ENCODE peak calls at places on chromosomes 5 and 9, in eight cellular contexts. P is lower lobe of right lung, S is right lobe of liver, Y is nephron progenitor cell, Q is type B pancreatic cell, M is psoas muscle, E is astrocyte of the cerebellum, I is IMR-90. T is an unnamed sample.

GRCh38 chr5:150658699-150659265 is 2.3 kb upstream of the MYOZ3 start:
- DNase-seq in P (no peak), S (no peak), Y (no peak), Q (no peak), M (no peak), E (no peak), I (no peak), T (no peak)

GRCh38 chr5:33588654-33589372 is 148.0 kb downstream of the TARS1 start:
- DNase-seq in P (no peak), S (peak), Y (peak), Q (no peak), M (no peak), E (no peak), I (no peak), T (no peak)

GRCh38 chr5:149826574-149826973 is 96.5 kb downstream of the PPARGC1B start:
- DNase-seq in P (peak), S (no peak), Y (no peak), Q (no peak), M (no peak), E (no peak), I (peak), T (no peak)

GRCh38 chr9:91386765-91387164 is 25.0 kb upstream of the AUH start:
- DNase-seq in P (no peak), S (no peak), Y (no peak), Q (no peak), M (no peak), E (no peak), I (no peak), T (no peak)

GRCh38 chr5:125109293-125109692 is 362.9 kb upstream of the ZNF608 start:
- DNase-seq in P (no peak), S (no peak), Y (no peak), Q (no peak), M (no peak), E (no peak), I (no peak), T (no peak)

GRCh38 chr9:92718086-92719001 is 46.3 kb downstream of the BICD2 start:
- DNase-seq in P (peak), S (no peak), Y (no peak), Q (peak), M (no peak), E (no peak), I (no peak), T (no peak)

GRCh38 chr9:121122450-121123032 is 47.8 kb downstream of the CNTRL start:
- DNase-seq in P (no peak), S (no peak), Y (no peak), Q (no peak), M (no peak), E (no peak), I (no peak), T (no peak)

GRCh38 chr9:89659473-89660256 is 54.9 kb downstream of the GADD45G start:
- DNase-seq in P (no peak), S (no peak), Y (no peak), Q (no peak), M (no peak), E (no peak), I (no peak), T (no peak)

GRCh38 chr5:43161244-43161643 is 30.8 kb upstream of the NIM1K start:
- DNase-seq in P (no peak), S (no peak), Y (no peak), Q (no peak), M (no peak), E (no peak), I (no peak), T (no peak)

GRCh38 chr9:92739346-92740014 is 25.2 kb downstream of the BICD2 start:
- DNase-seq in P (no peak), S (no peak), Y (no peak), Q (no peak), M (no peak), E (no peak), I (no peak), T (no peak)

GRCh38 chr9:34664281-34665108 is 2.0 kb upstream of the CCL27 start:
- DNase-seq in P (peak), S (peak), Y (peak), Q (no peak), M (peak), E (peak), I (peak), T (peak)

GRCh38 chr9:137306546-137307254 is 4.6 kb upstream of the NRARP start:
- DNase-seq in P (peak), S (peak), Y (no peak), Q (peak), M (no peak), E (no peak), I (no peak), T (no peak)

GRCh38 chr5:172909931-172910502 is 49.2 kb upstream of the RPL26L1 start:
- DNase-seq in P (no peak), S (no peak), Y (no peak), Q (no peak), M (no peak), E (no peak), I (peak), T (no peak)

GRCh38 chr5:173053041-173053440 is 3.1 kb upstream of the CREBRF start:
- DNase-seq in P (no peak), S (no peak), Y (no peak), Q (no peak), M (no peak), E (no peak), I (no peak), T (no peak)

GRCh38 chr9:36911601-36912412 is 122.3 kb downstream of the PAX5 start:
- DNase-seq in P (no peak), S (no peak), Y (no peak), Q (no peak), M (no peak), E (no peak), I (no peak), T (no peak)

GRCh38 chr5:154276932-154277331 is 86.4 kb downstream of the GALNT10 start:
- DNase-seq in P (no peak), S (no peak), Y (no peak), Q (no peak), M (peak), E (peak), I (peak), T (no peak)

GRCh38 chr9:125436613-125437443 is 175.2 kb downstream of the GAPVD1 start:
- DNase-seq in P (no peak), S (no peak), Y (no peak), Q (no peak), M (no peak), E (no peak), I (no peak), T (no peak)

GRCh38 chr9:5186416-5187169 is 1.2 kb upstream of the INSL6 start:
- DNase-seq in P (no peak), S (no peak), Y (peak), Q (no peak), M (no peak), E (peak), I (peak), T (no peak)

GRCh38 chr5:2125901-2126265 is 243.2 kb upstream of the IRX4 start:
- DNase-seq in P (no peak), S (no peak), Y (no peak), Q (peak), M (no peak), E (no peak), I (no peak), T (no peak)

GRCh38 chr5:69046375-69046957 is 47.3 kb upstream of the SLC30A5 start:
- DNase-seq in P (no peak), S (no peak), Y (no peak), Q (no peak), M (no peak), E (no peak), I (peak), T (no peak)

GRCh38 chr9:101366038-101366756 is 18.6 kb downstream of the BAAT start:
- DNase-seq in P (no peak), S (no peak), Y (no peak), Q (no peak), M (no peak), E (no peak), I (no peak), T (no peak)

GRCh38 chr5:95081500-95082355 is 203.2 kb downstream of the MCTP1 start:
- DNase-seq in P (peak), S (peak), Y (no peak), Q (no peak), M (no peak), E (peak), I (peak), T (no peak)

GRCh38 chr5:176533894-176534611 is 3.1 kb downstream of the RNF44 start:
- DNase-seq in P (peak), S (peak), Y (no peak), Q (no peak), M (no peak), E (no peak), I (peak), T (no peak)
- TF ChIP-seq CTCF in P (no peak), S (no peak), Y (no peak), Q (no peak), M (no peak), E (peak), I (peak), T (no peak)

GRCh38 chr9:128150594-128151342 is 1.5 kb downstream of the LCN2 start:
- DNase-seq in P (peak), S (no peak), Y (peak), Q (no peak), M (no peak), E (no peak), I (no peak), T (no peak)
- TF ChIP-seq CTCF in P (no peak), S (no peak), Y (peak), Q (peak), M (no peak), E (peak), I (peak), T (no peak)

GRCh38 chr9:110427497-110428104 is 89.9 kb upstream of the TXNDC8 start:
- DNase-seq in P (peak), S (peak), Y (peak), Q (no peak), M (peak), E (no peak), I (peak), T (no peak)
- TF ChIP-seq CTCF in P (peak), S (peak), Y (peak), Q (peak), M (no peak), E (peak), I (peak), T (no peak)

DNA sequence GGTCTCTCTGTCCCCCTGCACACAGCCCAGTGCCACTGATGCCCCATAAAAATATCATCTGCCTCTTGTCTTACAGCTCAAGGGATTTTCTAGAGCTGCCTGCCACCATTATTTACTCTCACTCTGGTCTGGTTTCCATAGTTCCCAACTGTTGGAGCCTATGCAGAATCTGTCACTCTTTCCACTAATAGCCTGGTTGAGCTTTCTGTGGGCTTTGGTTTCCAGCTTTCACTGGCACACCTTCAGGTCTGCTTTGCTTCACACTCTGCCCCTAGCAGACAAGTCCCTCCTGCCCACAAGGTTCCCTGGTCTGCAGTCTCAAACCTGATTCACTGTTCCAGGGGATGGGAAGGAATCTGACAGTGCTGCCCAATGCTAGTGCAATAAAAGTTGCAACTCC is 103.0 kb upstream of the FTMT start:
- DNase-seq in P (no peak), S (no peak), Y (no peak), Q (no peak), M (no peak), E (no peak), I (no peak), T (no peak)
- TF ChIP-seq CTCF in P (no peak), S (no peak), Y (no peak), Q (no peak), M (no peak), E (no peak), I (no peak), T (no peak)

GRCh38 chr5:119387900-119388618 is 32.2 kb downstream of the TNFAIP8 start:
- DNase-seq in P (no peak), S (no peak), Y (no peak), Q (no peak), M (no peak), E (no peak), I (no peak), T (no peak)

GRCh38 chr5:119383008-119383407 is 27.2 kb downstream of the TNFAIP8 start:
- DNase-seq in P (no peak), S (no peak), Y (no peak), Q (no peak), M (no peak), E (no peak), I (no peak), T (no peak)

GRCh38 chr5:119386945-119387344 is 31.1 kb downstream of the TNFAIP8 start:
- DNase-seq in P (no peak), S (no peak), Y (no peak), Q (no peak), M (no peak), E (no peak), I (peak), T (no peak)

GRCh38 chr5:119382167-119382566 is 26.3 kb downstream of the TNFAIP8 start:
- DNase-seq in P (no peak), S (no peak), Y (no peak), Q (no peak), M (no peak), E (no peak), I (peak), T (no peak)

GRCh38 chr5:119385136-119386128 is 29.6 kb downstream of the TNFAIP8 start:
- DNase-seq in P (no peak), S (no peak), Y (no peak), Q (no peak), M (no peak), E (no peak), I (no peak), T (no peak)
- TF ChIP-seq CTCF in P (no peak), S (no peak), Y (no peak), Q (no peak), M (no peak), E (no peak), I (no peak), T (no peak)

T was measured in activated B cell treated with CpG ODN at 0.5 μM for 24 hours.